ENCODE peak calls at places on chromosomes 6 and 20, in five cellular contexts. Q is GM12878, A is HepG2, N is H1, C is SK-N-SH. D is an unnamed sample.
A peak's percentile ranks its signal among the peaks of the same experiment; 100 is the strongest.

GRCh38 chr6:144129469-144129868 is 20.8 kb upstream of the STX11 start:
- DNase-seq in Q (no peak), A (no peak), N (no peak), C (no peak), D (no peak)

GRCh38 chr6:106749611-106750010 is 120.2 kb downstream of the QRSL1 start:
- DNase-seq in Q (no peak), A (no peak), N (no peak), C (no peak), D (no peak)

GRCh38 chr6:94658929-94659328 is 918.4 kb upstream of the MANEA start:
- DNase-seq in Q (no peak), A (no peak), N (no peak), C (no peak), D (no peak)

GRCh38 chr6:74549746-74550145 is 656.1 kb downstream of the COL12A1 start:
- DNase-seq in Q (no peak), A (peak; percentile 13), N (no peak), C (no peak), D (no peak)

GRCh38 chr20:17594443-17594842 is 24.6 kb downstream of the DSTN start:
- DNase-seq in Q (no peak), A (no peak), N (no peak), C (no peak), D (no peak)

GRCh38 chr6:34484899-34485298 is 19.0 kb downstream of the PACSIN1 start:
- DNase-seq in Q (peak; percentile 8), A (no peak), N (no peak), C (no peak), D (peak; percentile 28)

GRCh38 chr6:125507987-125508655 is 206.4 kb upstream of the HDDC2 start:
- DNase-seq in Q (no peak), A (peak; percentile 61), N (no peak), C (no peak), D (no peak)

GRCh38 chr6:27059621-27060425 is 187.7 kb upstream of the PRSS16 start:
- DNase-seq in Q (no peak), A (peak; percentile 42), N (no peak), C (peak; percentile 32), D (no peak)

GRCh38 chr6:2739335-2739734 is 11.4 kb downstream of the MYLK4 start:
- DNase-seq in Q (no peak), A (peak; percentile 20), N (no peak), C (no peak), D (no peak)

GRCh38 chr6:21596379-21597242 is 3.1 kb downstream of the SOX4 start:
- DNase-seq in Q (no peak), A (no peak), N (peak; percentile 74), C (peak; percentile 68), D (no peak)

GRCh38 chr20:41638459-41638858 is 20.3 kb upstream of the CHD6 start:
- DNase-seq in Q (no peak), A (no peak), N (no peak), C (no peak), D (no peak)

GRCh38 chr6:25579902-25580495 is 72.0 kb upstream of the SCGN start:
- DNase-seq in Q (no peak), A (no peak), N (no peak), C (no peak), D (no peak)

GRCh38 chr6:148720371-148720770 is 26.5 kb upstream of the UST start:
- DNase-seq in Q (no peak), A (no peak), N (no peak), C (no peak), D (no peak)

GRCh38 chr6:165588515-165588914 is 74.5 kb downstream of the PDE10A start:
- DNase-seq in Q (no peak), A (no peak), N (no peak), C (no peak), D (no peak)

GRCh38 chr20:9409352-9409751 is 105.0 kb upstream of the LAMP5 start:
- DNase-seq in Q (no peak), A (no peak), N (no peak), C (no peak), D (no peak)
- TF ChIP-seq RAD21 in Q (no peak), A (no peak), N (no peak), C (no peak), D (no peak)

GRCh38 chr20:44402391-44403193 is 47.1 kb downstream of the HNF4A start:
- DNase-seq in Q (no peak), A (peak; percentile 56), N (no peak), C (peak; percentile 84), D (no peak)
- TF ChIP-seq JUND in Q (no peak), A (peak; percentile 74), N (no peak), C (no peak), D (no peak)

GRCh38 chr6:168732676-168733075 is 291.7 kb downstream of the SMOC2 start:
- DNase-seq in Q (no peak), A (no peak), N (no peak), C (no peak), D (no peak)
- TF ChIP-seq RAD21 in Q (no peak), A (no peak), N (no peak), C (no peak), D (no peak)

GRCh38 chr6:104936766-104937535 is 20.0 kb upstream of the LIN28B start:
- DNase-seq in Q (no peak), A (no peak), N (no peak), C (no peak), D (no peak)
- TF ChIP-seq JUND in Q (no peak), A (no peak), N (no peak), C (no peak), D (no peak)

GRCh38 chr20:44646641-44647274 is 4.7 kb downstream of the ADA start:
- DNase-seq in Q (peak; percentile 90), A (no peak), N (no peak), C (no peak), D (no peak)
- TF ChIP-seq RAD21 in Q (no peak), A (no peak), N (no peak), C (no peak), D (no peak)

DNA sequence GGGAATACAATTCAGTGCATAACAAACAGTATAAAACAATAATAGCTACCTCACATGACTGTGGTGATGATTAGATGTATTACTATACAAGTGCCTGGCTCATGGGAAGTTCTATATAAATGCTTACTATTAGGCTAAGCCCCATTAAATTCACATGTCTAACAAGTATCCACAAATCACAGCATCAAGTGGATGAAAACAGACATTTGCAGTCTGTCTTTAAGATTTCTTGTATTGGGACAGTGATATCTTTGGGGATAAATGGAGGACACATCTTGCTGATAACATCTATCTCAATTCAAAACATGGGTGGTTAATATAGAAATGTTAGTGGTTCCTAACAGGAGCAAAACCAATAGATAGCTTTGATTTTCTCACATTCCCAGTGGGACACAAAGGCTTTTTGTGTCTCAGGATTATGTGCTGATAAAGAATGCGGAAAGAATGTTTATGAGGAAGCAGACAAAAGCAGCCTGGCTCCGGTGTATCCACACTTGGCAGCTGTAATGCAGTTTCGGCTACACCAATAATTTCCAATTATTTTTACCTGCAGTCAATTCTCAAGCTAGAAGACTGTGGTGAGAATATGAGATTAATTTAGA is 29.3 kb downstream of the PTPRK start:
- DNase-seq in Q (no peak), A (peak; percentile 66), N (no peak), C (no peak), D (peak; percentile 28)
- TF ChIP-seq JUND in Q (no peak), A (no peak), N (no peak), C (no peak), D (no peak)

DNA sequence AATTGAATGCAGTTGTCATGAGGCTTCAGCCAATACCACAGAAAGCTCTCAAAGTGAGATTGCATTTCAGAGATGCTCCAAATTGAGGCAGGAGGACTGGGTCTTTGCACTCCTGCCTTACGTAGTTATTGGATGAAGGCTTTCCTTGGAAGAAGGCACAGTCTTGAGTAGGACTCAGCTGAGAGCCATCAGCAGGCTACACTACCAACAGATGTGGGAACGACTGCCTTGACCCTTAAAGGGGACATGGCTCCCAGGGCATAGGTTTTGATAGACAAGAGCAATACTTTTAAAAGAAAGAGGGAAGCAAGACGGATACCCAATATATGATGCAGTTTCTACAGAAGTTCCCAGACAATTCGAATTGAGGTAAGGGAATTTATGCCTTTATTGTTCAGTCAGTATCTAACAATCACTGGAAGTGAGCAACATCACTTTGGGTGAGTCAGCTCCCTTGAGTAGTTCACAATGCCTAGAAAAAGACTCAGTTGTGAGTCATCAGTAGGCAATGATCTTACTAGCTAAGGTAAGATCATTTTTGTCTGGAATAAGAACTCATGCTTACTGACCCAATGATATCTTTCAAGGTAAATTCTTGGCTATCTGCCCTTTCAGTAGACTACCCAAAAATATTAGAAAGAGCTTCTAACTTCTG is 390.8 kb downstream of the GJA1 start:
- DNase-seq in Q (no peak), A (no peak), N (no peak), C (no peak), D (peak; percentile 72)
- TF ChIP-seq RAD21 in Q (no peak), A (no peak), N (no peak), C (no peak), D (no peak)

DNA sequence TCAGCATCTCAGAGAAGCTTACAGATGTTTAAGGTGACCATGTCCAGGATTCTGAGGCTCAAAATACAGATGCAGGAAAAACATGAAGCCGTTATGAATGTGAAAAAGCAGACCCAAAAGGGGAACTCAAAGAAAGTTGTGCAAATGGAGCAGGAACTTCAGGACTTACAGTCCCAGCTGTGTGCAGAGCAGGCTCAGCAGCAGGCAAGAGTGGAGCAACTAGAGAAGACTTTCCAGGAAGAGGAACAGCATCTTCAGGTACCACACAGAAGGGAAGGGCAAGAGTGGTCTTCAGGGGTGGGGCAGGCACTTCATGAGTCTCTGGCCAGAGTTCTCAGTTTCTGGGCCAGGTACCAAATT is 15.2 kb downstream of the RNF8 start:
- DNase-seq in Q (no peak), A (no peak), N (no peak), C (no peak), D (no peak)
- TF ChIP-seq JUND in Q (no peak), A (no peak), N (no peak), C (no peak), D (no peak)

DNA sequence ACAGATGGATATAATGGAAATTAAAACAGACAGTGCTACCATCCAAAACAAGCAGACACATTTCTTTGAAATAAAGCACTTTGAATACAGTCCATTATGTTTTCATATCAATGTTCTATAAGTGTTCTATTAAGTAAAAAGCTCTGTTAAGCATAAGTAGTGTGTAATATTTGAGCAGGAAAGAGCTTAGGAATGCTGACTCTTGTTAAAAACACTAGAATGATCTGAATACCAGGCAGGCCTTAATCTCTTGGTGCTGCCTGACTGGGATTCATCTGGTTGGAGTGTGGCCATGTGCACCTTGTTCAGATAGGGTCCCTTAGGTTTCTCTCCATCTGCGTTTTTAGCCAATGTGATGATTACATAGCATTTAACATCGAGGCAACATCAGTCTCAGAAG is 130.9 kb downstream of the KIF6 start:
- DNase-seq in Q (no peak), A (no peak), N (no peak), C (no peak), D (no peak)
- TF ChIP-seq RAD21 in Q (no peak), A (no peak), N (no peak), C (no peak), D (no peak)